ENCODE peak calls at places on chromosomes 5 and 9, in seven cellular contexts. O is H1, S is Peyer's patch, F is heart left ventricle, Q is A549, N is IMR-90, K is HCT116. R is an unnamed sample.
A peak's percentile ranks its signal among the peaks of the same experiment; 100 is the strongest.

GRCh38 chr5:136080483-136081180 is 51.8 kb downstream of the TGFBI start:
- DNase-seq in Q (peak; percentile 43), O (peak; percentile 47), S (peak; percentile 67), F (peak; percentile 87), N (peak; percentile 94), K (peak; percentile 63), R (peak; percentile 78)

GRCh38 chr5:160649304-160649703 is 202.7 kb downstream of the ATP10B start:
- DNase-seq in K (no peak), Q (no peak), N (no peak), F (no peak), S (no peak), O (no peak), R (peak; percentile 7)

GRCh38 chr5:317086-317811 is 4.3 kb upstream of the AHRR start:
- DNase-seq in O (peak; percentile 50), F (no peak), Q (peak; percentile 82), K (peak; percentile 52), N (peak; percentile 74), S (peak; percentile 25), R (peak; percentile 98)

GRCh38 chr9:103804077-103804735 is 289.9 kb upstream of the SMC2 start:
- DNase-seq in K (no peak), S (no peak), N (no peak), Q (peak; percentile 19), F (no peak), O (no peak), R (peak; percentile 30)

GRCh38 chr5:126015244-126016054 is 407.8 kb upstream of the GRAMD2B start:
- DNase-seq in O (no peak), K (no peak), F (no peak), Q (no peak), N (peak; percentile 2), S (no peak), R (peak; percentile 2)

GRCh38 chr5:172383231-172383802 is 71.0 kb downstream of the SH3PXD2B start:
- DNase-seq in F (no peak), S (no peak), N (peak; percentile 81), Q (peak; percentile 66), K (no peak), O (no peak), R (peak; percentile 26)

GRCh38 chr5:118561235-118561634 is 427.1 kb downstream of the DTWD2 start:
- DNase-seq in Q (no peak), S (no peak), F (no peak), K (no peak), N (no peak), O (no peak), R (no peak)

GRCh38 chr5:95723632-95724369 is 7.3 kb upstream of the RHOBTB3 start:
- DNase-seq in S (no peak), O (no peak), Q (no peak), F (peak; percentile 31), N (peak; percentile 58), K (no peak), R (no peak)

GRCh38 chr5:150181035-150181434 is 8.8 kb upstream of the SLC6A7 start:
- DNase-seq in F (no peak), K (no peak), O (no peak), N (peak; percentile 85), Q (no peak), S (no peak), R (no peak)

GRCh38 chr9:87883990-87884389 is 1.3 kb downstream of the SPATA31E1 start:
- DNase-seq in Q (peak; percentile 43), K (no peak), O (no peak), N (no peak), F (no peak), S (no peak), R (no peak)

GRCh38 chr9:128798896-128799295 is 11.8 kb downstream of the TBC1D13 start:
- DNase-seq in F (no peak), N (no peak), S (no peak), K (no peak), O (no peak), Q (no peak), R (no peak)

GRCh38 chr9:82582693-82583092 is 480.2 kb downstream of the RASEF start:
- DNase-seq in K (no peak), Q (no peak), F (no peak), S (no peak), N (no peak), O (no peak), R (no peak)

GRCh38 chr9:98809311-98810105 is 2.0 kb downstream of the GALNT12 start:
- DNase-seq in F (no peak), Q (no peak), O (no peak), N (no peak), S (no peak), K (no peak), R (no peak)

GRCh38 chr5:136734638-136735037 is 369.3 kb upstream of the TRPC7 start:
- DNase-seq in O (no peak), N (no peak), Q (no peak), S (no peak), F (no peak), K (no peak), R (no peak)

GRCh38 chr9:125521462-125522327 is 185.3 kb downstream of the MAPKAP1 start:
- DNase-seq in O (no peak), F (no peak), Q (peak; percentile 35), K (peak; percentile 76), S (no peak), N (peak; percentile 97), R (peak; percentile 77)

GRCh38 chr9:137277329-137278041 is at the start of gene TOR4A:
- DNase-seq in N (peak; percentile 86), S (peak; percentile 92), F (peak; percentile 95), O (no peak), K (peak; percentile 80), Q (peak; percentile 89), R (peak; percentile 96)

GRCh38 chr5:150318613-150319483 is 16.1 kb upstream of the ARSI start:
- DNase-seq in O (no peak), S (no peak), N (no peak), K (no peak), F (no peak), Q (no peak), R (no peak)

GRCh38 chr5:120055858-120056257 is 408.2 kb upstream of the PRR16 start:
- DNase-seq in N (peak; percentile 76), O (no peak), K (peak; percentile 4), Q (no peak), F (no peak), S (no peak), R (no peak)

GRCh38 chr9:115262952-115263351 is 145.0 kb upstream of the TNC start:
- DNase-seq in O (no peak), K (no peak), S (no peak), F (no peak), N (peak; percentile 6), Q (no peak), R (no peak)

GRCh38 chr9:12274577-12274976 is 418.6 kb upstream of the TYRP1 start:
- DNase-seq in N (no peak), Q (no peak), F (no peak), K (no peak), S (no peak), O (no peak), R (no peak)

GRCh38 chr9:12272471-12273072 is 420.6 kb upstream of the TYRP1 start:
- DNase-seq in O (no peak), K (no peak), F (no peak), S (no peak), N (no peak), Q (no peak), R (no peak)

GRCh38 chr9:12276451-12276850 is 416.7 kb upstream of the TYRP1 start:
- DNase-seq in N (no peak), Q (no peak), O (no peak), K (no peak), F (no peak), S (no peak), R (no peak)
- TF ChIP-seq POLR2A in N (no peak), Q (no peak), O (no peak), K (no peak), F (no peak), S (no peak), R (no peak)

GRCh38 chr5:139696894-139697658 is 48.9 kb downstream of the CXXC5 start:
- DNase-seq in K (no peak), F (peak; percentile 89), S (peak; percentile 23), Q (no peak), N (peak; percentile 91), O (no peak), R (peak; percentile 72)
- TF ChIP-seq POLR2A in K (no peak), F (no peak), S (no peak), Q (no peak), N (peak; percentile 56), O (no peak), R (peak; percentile 66)

GRCh38 chr5:6659941-6660684 is 26.9 kb downstream of the SRD5A1 start:
- DNase-seq in O (no peak), Q (no peak), F (no peak), S (peak; percentile 58), K (no peak), N (no peak), R (no peak)
- TF ChIP-seq POLR2A in O (no peak), Q (no peak), F (no peak), S (no peak), K (no peak), N (no peak), R (no peak)

DNA sequence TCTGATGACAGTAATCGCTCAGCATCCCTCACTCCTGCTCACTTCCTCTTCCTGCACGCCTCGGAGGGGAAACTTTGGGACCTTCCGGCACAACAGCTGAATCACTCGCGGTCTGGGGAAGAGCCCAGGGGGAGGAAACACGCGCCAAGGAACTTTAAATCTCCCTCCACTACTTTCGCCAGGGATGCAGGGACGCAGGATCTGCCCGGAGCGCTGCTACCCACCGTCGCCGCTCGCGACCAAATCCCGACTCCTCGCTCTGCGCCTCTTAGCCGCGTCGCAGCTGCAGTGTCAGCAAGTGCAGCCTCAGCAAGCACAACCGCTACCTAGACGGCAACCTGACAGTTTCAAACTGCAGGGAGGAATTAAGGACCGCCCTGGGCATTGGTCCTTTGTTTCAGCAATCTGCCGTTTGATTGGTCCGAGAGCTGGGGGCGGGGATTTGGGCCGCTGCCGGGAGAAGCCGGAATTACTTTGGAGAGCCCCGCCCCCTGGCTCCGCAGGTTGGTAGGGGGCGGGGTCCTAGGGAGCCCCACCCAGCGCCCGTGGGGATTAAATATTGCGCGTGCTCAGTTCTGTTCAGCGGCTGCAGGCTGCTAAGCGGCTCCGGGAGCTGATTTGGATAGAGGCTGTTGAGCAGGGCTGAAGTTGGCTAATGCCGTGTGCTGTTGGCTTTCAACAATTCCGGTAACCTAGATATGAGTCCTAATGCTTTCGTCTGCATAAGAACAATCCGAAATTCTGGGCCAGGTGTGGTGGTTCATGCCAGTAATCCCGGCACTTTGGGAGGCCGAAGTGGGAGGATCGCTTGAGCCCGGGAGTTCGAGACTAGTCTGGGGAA is at the start of gene POC5:
- DNase-seq in S (peak; percentile 98), Q (peak; percentile 94), N (peak; percentile 93), O (peak; percentile 94), F (peak; percentile 96), K (peak; percentile 96), R (peak; percentile 81)
- TF ChIP-seq POLR2A in S (peak; percentile 72), Q (peak; percentile 85), N (no peak), O (peak; percentile 81), F (no peak), K (peak; percentile 90), R (peak; percentile 87)

GRCh38 chr9:133945314-133945975 is 46.7 kb downstream of the VAV2 start:
- DNase-seq in O (no peak), K (no peak), Q (no peak), N (no peak), S (peak; percentile 80), F (no peak), R (no peak)
- TF ChIP-seq POLR2A in O (no peak), K (no peak), Q (no peak), N (no peak), S (no peak), F (no peak), R (no peak)

R was measured in H54.